ENCODE peak calls at places on chromosomes 7 and 10, in ten cellular contexts. K, D, S, T, R, A, L, U, X and H are unnamed samples.

GRCh38 chr7:134619627-134620331 is 26.9 kb upstream of the BPGM start:
- DNase-seq in K (peak), D (no peak), S (no peak), T (peak), R (peak), A (peak), L (no peak), U (no peak), X (peak), H (no peak)

GRCh38 chr7:22729180-22729579 is 2.2 kb downstream of the IL6 start:
- DNase-seq in K (no peak), D (no peak), S (no peak), T (peak), R (peak), A (no peak), L (no peak), U (no peak), X (no peak), H (no peak)

GRCh38 chr10:7153750-7154149 is 257.1 kb downstream of the SFMBT2 start:
- DNase-seq in K (no peak), D (no peak), S (no peak), T (peak), R (no peak), A (peak), L (no peak), U (no peak), X (peak), H (no peak)

GRCh38 chr7:48471206-48471605 is 299.9 kb downstream of the ABCA13 start:
- DNase-seq in K (no peak), D (no peak), S (no peak), T (no peak), R (no peak), A (no peak), L (no peak), U (no peak), X (no peak), H (no peak)

GRCh38 chr7:74615933-74616780 is 41.4 kb upstream of the GTF2I start:
- DNase-seq in K (no peak), D (no peak), S (no peak), T (no peak), R (no peak), A (no peak), L (no peak), U (no peak), X (no peak), H (no peak)

GRCh38 chr10:96794786-96795733 is 37.0 kb upstream of the LCOR start:
- DNase-seq in K (no peak), D (no peak), S (no peak), T (peak), R (no peak), A (no peak), L (no peak), U (no peak), X (no peak), H (no peak)

GRCh38 chr10:49679480-49679893 is at the start of gene C10orf53:
- DNase-seq in K (no peak), D (peak), S (peak), T (peak), R (peak), A (peak), L (peak), U (no peak), X (no peak), H (peak)

GRCh38 chr7:150979706-150980390 is 1.7 kb upstream of the KCNH2 start:
- DNase-seq in K (no peak), D (no peak), S (no peak), T (no peak), R (no peak), A (no peak), L (no peak), U (no peak), X (no peak), H (no peak)

GRCh38 chr10:75108684-75109458 is 2.6 kb upstream of the SAMD8 start:
- DNase-seq in K (no peak), D (no peak), S (no peak), T (no peak), R (no peak), A (no peak), L (peak), U (no peak), X (peak), H (no peak)

GRCh38 chr10:88735661-88736060 is 24.2 kb upstream of the LIPN start:
- DNase-seq in K (peak), D (no peak), S (no peak), T (peak), R (no peak), A (no peak), L (no peak), U (no peak), X (no peak), H (no peak)

GRCh38 chr7:34315032-34315431 is 343.0 kb upstream of the NPSR1 start:
- DNase-seq in K (peak), D (no peak), S (no peak), T (peak), R (peak), A (peak), L (no peak), U (no peak), X (peak), H (no peak)

GRCh38 chr7:47379629-47380324 is 202.1 kb downstream of the TNS3 start:
- DNase-seq in K (peak), D (peak), S (no peak), T (peak), R (peak), A (peak), L (peak), U (no peak), X (peak), H (no peak)

GRCh38 chr10:44281089-44281613 is 103.7 kb downstream of the CXCL12 start:
- DNase-seq in K (no peak), D (peak), S (no peak), T (peak), R (no peak), A (no peak), L (no peak), U (no peak), X (no peak), H (no peak)

GRCh38 chr7:47552631-47553030 is 29.3 kb downstream of the TNS3 start:
- DNase-seq in K (peak), D (no peak), S (no peak), T (peak), R (no peak), A (peak), L (no peak), U (no peak), X (no peak), H (peak)

GRCh38 chr7:84364708-84365107 is 170.1 kb upstream of the SEMA3A start:
- DNase-seq in K (peak), D (no peak), S (no peak), T (peak), R (no peak), A (peak), L (no peak), U (no peak), X (no peak), H (no peak)

DNA sequence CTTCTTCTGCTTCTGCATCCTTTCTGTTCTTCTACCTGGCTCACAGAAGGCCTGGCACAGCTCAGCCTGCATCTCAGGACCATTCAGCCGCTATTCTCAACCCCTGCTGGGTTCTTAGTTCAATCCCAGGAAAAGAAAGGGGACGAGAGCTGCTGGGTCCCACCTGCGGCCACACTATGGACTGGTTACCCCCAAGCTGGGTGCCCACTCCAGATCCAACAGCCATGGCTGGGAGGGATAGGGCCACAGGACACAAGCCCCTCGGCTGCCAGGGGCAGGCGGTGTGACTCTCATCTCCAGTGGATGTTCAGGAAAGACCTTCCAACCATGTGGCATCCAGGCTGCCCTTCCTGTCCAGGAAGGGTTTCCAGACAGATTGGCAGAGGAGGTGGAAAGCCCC is 97.6 kb upstream of the NMT2 start:
- DNase-seq in K (no peak), D (no peak), S (no peak), T (no peak), R (no peak), A (no peak), L (no peak), U (no peak), X (no peak), H (no peak)
- TF ChIP-seq CTCF in K (no peak), D (no peak), S (no peak), T (no peak), R (no peak), A (no peak), L (no peak), U (no peak), X (no peak), H (no peak)

GRCh38 chr10:125567529-125567928 is 115.4 kb downstream of the TEX36 start:
- DNase-seq in K (no peak), D (no peak), S (no peak), T (no peak), R (no peak), A (no peak), L (no peak), U (no peak), X (no peak), H (no peak)

GRCh38 chr10:125564570-125564969 is 118.4 kb downstream of the TEX36 start:
- DNase-seq in K (no peak), D (no peak), S (no peak), T (no peak), R (no peak), A (no peak), L (no peak), U (no peak), X (no peak), H (no peak)

GRCh38 chr10:125559210-125559609 is 123.8 kb downstream of the TEX36 start:
- DNase-seq in K (no peak), D (no peak), S (no peak), T (no peak), R (no peak), A (no peak), L (no peak), U (no peak), X (no peak), H (no peak)

GRCh38 chr10:125560947-125561346 is 122.0 kb downstream of the TEX36 start:
- DNase-seq in K (no peak), D (no peak), S (no peak), T (no peak), R (no peak), A (no peak), L (no peak), U (no peak), X (no peak), H (no peak)

DNA sequence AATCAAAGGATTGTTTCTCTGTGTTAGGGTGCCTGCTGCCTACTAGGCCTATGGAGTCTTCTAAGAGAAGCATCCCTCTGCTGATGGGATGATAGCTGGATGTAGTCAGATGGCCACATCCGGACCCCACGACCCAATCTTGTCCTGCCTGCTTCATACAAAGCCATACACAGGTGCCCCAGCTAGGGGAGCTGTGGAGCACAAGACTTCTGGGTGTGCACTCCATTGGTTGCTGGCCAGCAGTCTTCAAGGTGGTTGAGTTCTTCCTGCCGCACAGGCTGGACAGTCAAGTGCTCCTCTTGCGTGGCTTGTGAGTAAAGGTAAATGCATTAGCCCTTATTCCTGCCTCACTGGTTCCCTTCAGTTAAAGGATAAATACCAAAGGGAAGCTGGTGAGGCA is 120.2 kb downstream of the TEX36 start:
- DNase-seq in K (no peak), D (no peak), S (no peak), T (no peak), R (no peak), A (no peak), L (no peak), U (no peak), X (peak), H (no peak)
- TF ChIP-seq CTCF in K (no peak), D (no peak), S (no peak), T (no peak), R (no peak), A (no peak), L (no peak), U (no peak), X (no peak), H (no peak)

DNA sequence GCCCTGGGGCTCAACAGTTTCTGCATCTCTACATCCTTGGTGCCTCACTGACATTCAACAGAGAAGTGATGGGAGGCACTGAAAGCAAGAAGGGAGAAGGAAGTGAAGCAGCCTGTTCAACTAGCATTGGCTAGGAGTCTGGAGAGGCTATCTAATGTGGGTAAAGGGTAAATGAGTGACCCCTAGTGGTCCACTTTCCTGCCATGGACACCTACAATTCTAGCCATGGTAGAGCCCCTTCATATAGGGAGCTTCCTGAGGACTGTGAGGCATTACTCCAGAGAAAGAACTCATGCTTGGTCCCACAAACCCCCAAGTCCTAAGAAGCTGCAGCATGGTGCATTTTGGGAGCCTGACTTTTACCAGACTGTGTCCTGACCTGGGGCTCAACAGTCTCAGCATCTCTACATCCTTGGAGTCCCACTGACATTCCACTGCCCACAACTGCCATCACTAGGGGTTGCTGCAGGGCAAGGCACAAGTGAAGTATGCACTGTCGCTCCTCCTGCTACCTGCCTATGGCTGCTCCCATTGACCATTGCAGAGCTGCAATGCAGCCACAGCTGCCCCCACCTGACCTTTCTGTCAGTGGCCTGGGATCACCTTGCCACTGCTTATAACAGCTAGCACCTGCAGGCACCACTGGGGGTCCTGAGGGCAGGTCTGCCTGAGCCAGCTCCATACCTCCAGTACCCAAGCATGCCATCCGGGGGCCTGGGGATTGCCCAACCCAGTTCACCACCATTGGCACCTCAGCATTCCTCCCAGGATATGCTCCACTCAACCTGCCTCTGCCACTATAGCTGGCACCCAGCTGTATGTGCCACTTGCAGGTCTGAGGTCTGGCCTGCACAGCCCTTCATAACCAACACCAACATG is 44.1 kb upstream of the CDK6 start:
- DNase-seq in K (peak), D (no peak), S (no peak), T (peak), R (no peak), A (peak), L (no peak), U (no peak), X (peak), H (peak)
- TF ChIP-seq CTCF in K (peak), D (peak), S (peak), T (peak), R (peak), A (peak), L (peak), U (no peak), X (peak), H (peak)

DNA sequence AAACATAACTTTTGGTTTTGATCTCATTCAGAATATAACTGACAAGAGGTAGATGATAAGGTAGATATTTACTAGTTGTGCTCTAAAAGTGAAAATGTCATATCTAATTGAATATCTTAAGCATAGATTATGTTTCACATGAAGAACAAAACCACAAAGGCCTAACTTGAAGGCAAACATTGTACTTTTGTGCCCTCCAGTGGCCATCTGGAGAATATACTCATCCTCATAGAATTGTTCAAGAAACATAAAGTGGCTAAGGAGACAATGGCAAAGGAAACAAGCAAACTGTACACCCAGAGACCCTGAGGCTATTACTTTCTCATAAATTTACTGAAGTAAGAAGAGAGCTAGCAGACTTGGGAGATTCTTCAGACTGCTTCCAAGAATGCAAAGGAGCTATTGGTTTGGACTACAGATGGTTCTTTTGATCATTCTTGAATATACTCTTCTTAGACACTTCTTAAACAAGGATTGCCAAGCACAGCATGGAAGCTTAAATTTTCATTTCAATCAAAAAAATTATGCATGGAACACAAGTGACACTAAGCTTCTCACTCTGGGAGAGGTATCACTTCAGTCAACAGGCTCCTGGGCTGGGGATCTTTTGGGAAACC is 98.2 kb upstream of the DKK1 start:
- DNase-seq in K (peak), D (no peak), S (peak), T (peak), R (peak), A (peak), L (no peak), U (no peak), X (peak), H (peak)
- TF ChIP-seq CTCF in K (peak), D (peak), S (peak), T (peak), R (peak), A (peak), L (peak), U (peak), X (peak), H (peak)

GRCh38 chr7:117372073-117372472 is 49.2 kb upstream of the WNT2 start:
- DNase-seq in K (no peak), D (no peak), S (no peak), T (no peak), R (no peak), A (no peak), L (no peak), U (no peak), X (no peak), H (no peak)

GRCh38 chr7:117381357-117381756 is 45.9 kb downstream of the ASZ1 start:
- DNase-seq in K (no peak), D (no peak), S (no peak), T (peak), R (no peak), A (no peak), L (no peak), U (no peak), X (peak), H (no peak)

DNA sequence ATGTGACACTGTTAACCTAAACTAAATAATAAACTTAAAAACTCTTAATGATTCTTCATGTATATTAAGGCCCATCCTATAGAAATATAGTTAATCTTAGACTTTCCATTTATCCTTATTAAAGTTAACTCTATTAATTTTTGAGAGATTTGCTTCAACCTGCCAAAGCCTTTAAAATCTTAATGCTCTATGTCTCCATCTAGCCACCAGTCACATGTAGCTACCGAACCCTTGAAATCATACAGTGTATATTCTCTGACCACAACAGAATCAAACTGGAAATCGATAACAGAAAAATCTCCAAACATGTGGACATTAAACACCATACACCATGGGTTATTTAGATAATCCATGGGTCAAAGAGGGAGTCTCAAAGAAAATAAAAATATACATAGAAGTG is 51.9 kb downstream of the ASZ1 start:
- DNase-seq in K (no peak), D (no peak), S (no peak), T (peak), R (no peak), A (peak), L (no peak), U (no peak), X (no peak), H (no peak)
- TF ChIP-seq CTCF in K (peak), D (no peak), S (peak), T (peak), R (peak), A (peak), L (no peak), U (no peak), X (no peak), H (peak)

DNA sequence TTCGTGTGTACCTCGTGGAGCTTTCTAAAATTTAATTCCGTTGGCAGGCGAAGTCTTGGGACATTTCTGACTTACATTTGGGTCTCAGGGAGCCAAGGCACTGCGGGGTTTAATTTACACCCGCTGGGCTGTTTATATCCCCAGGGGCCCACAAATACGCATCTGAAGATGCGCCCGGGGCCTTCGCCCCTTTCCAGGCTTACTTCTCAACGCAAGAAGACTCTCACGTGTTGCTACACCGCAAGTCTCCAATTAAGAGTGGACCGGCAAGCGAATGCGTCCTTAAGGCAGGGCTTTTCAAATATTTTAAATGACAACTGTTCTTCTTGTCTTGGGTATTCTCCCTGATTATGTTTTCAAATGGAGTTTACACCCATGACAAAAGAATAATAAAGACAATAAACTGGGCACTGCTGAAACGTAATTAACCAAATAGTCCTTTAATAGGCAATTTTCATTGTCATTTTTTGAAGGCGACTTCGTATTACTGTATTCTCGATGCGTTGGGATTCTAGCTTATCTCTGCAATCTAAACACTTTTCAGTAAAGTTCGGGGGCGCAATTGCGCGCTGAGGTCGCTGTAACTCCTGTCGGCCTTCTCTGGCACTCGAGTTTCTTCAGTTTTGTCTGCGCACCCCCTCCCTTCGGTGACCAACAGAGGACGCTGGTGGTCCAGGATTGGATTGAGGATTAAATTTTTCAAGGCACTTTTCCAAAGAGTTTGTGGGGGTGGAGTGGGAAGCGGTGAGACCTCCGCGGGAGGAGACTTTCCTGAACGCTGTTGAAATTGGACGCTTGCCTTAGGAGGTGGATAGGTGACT is 837 bp upstream of the IGFBP3 start:
- DNase-seq in K (peak), D (peak), S (no peak), T (peak), R (peak), A (peak), L (peak), U (no peak), X (peak), H (no peak)
- TF ChIP-seq CTCF in K (peak), D (peak), S (peak), T (peak), R (peak), A (peak), L (peak), U (no peak), X (peak), H (peak)

GRCh38 chr7:143345428-143345900 is 17.0 kb downstream of the FAM131B start:
- DNase-seq in K (no peak), D (peak), S (peak), T (no peak), R (peak), A (peak), L (no peak), U (peak), X (peak), H (peak)
- TF ChIP-seq CTCF in K (peak), D (peak), S (peak), T (peak), R (peak), A (peak), L (peak), U (peak), X (peak), H (peak)